ENCODE peak calls at places on chromosome 21, in five cellular contexts. I is PC-3, D is fibroblast of lung, O is GM23338, V is IMR-90. G is an unnamed sample. For H4K20me1 and H3K4me1, the result is how much of the 10 kb centered on the place peaks cover.

GRCh38 chr21:17611414-17612022 is 1.2 kb downstream of the BTG3 start:
- DNase-seq in I (peak), D (peak), O (peak), V (peak), G (peak)

GRCh38 chr21:46065215-46065992 is 32.5 kb upstream of the COL6A2 start:
- DNase-seq in I (peak), D (peak), O (no peak), V (peak), G (no peak)

GRCh38 chr21:24076179-24076578 is 1531.1 kb downstream of the MRPL39 start:
- DNase-seq in I (peak), D (peak), O (no peak), V (peak), G (no peak)

GRCh38 chr21:32476661-32477423 is 64.3 kb downstream of the EVA1C start:
- DNase-seq in I (no peak), D (no peak), O (no peak), V (no peak), G (no peak)

GRCh38 chr21:34845521-34846213 is 176.9 kb downstream of the CLIC6 start:
- DNase-seq in I (peak), D (peak), O (no peak), V (peak), G (no peak)

GRCh38 chr21:33345751-33346238 is 21.0 kb downstream of the IFNAR1 start:
- DNase-seq in I (no peak), D (no peak), O (no peak), V (no peak), G (no peak)

GRCh38 chr21:46551636-46552241 is 53.1 kb downstream of the S100B start:
- DNase-seq in I (no peak), D (no peak), O (peak), V (no peak), G (no peak)

GRCh38 chr21:15732290-15732995 is 2.7 kb downstream of the USP25 start:
- DNase-seq in I (peak), D (peak), O (no peak), V (peak), G (no peak)

GRCh38 chr21:46184625-46185555 is 631 bp upstream of the SPATC1L start:
- DNase-seq in I (peak), D (peak), O (peak), V (peak), G (peak)

GRCh38 chr21:27561116-27561515 is 594.2 kb upstream of the ADAMTS5 start:
- DNase-seq in I (no peak), D (no peak), O (no peak), V (no peak), G (no peak)

GRCh38 chr21:38088916-38089762 is 167.7 kb upstream of the KCNJ15 start:
- DNase-seq in I (no peak), D (no peak), O (no peak), V (no peak), G (no peak)

GRCh38 chr21:15252437-15252836 is 187.6 kb upstream of the NRIP1 start:
- DNase-seq in I (no peak), D (no peak), O (no peak), V (no peak), G (no peak)

GRCh38 chr21:31983120-31983519 is 110.3 kb downstream of the HUNK start:
- DNase-seq in I (no peak), D (no peak), O (peak), V (no peak), G (no peak)

GRCh38 chr21:29078884-29079765 is 5.7 kb upstream of the CCT8 start:
- DNase-seq in I (peak), D (no peak), O (no peak), V (no peak), G (no peak)

GRCh38 chr21:14956826-14957225 is 108.0 kb downstream of the NRIP1 start:
- DNase-seq in I (peak), D (no peak), O (no peak), V (peak), G (no peak)

GRCh38 chr21:34886554-34887385 is 162.3 kb downstream of the RUNX1 start:
- DNase-seq in I (peak), D (peak), O (peak), V (no peak), G (peak)

GRCh38 chr21:46661627-46662366 is 26.3 kb downstream of the PRMT2 start:
- DNase-seq in I (no peak), D (no peak), O (peak), V (no peak), G (no peak)

GRCh38 chr21:16841917-16842316 is 670.9 kb upstream of the CXADR start:
- DNase-seq in I (no peak), D (no peak), O (no peak), V (no peak), G (no peak)

GRCh38 chr21:34808569-34809204 is 139.9 kb downstream of the CLIC6 start:
- DNase-seq in I (no peak), D (peak), O (no peak), V (peak), G (no peak)

GRCh38 chr21:15289896-15290841 is 225.4 kb upstream of the NRIP1 start:
- DNase-seq in I (no peak), D (peak), O (peak), V (no peak), G (peak)

GRCh38 chr21:46346296-46347202 is 22.6 kb downstream of the PCNT start:
- DNase-seq in I (no peak), D (no peak), O (no peak), V (no peak), G (no peak)

GRCh38 chr21:37424987-37425386 is 58.4 kb downstream of the DYRK1A start:
- DNase-seq in I (no peak), D (no peak), O (no peak), V (no peak), G (no peak)

GRCh38 chr21:29237110-29238051 is 61.3 kb upstream of the BACH1 start:
- DNase-seq in I (no peak), D (no peak), O (no peak), V (no peak), G (peak)

GRCh38 chr21:33682992-33683627 is 40.8 kb downstream of the ITSN1 start:
- DNase-seq in I (peak), D (peak), O (no peak), V (peak), G (no peak)

GRCh38 chr21:17264182-17264581 is 248.7 kb upstream of the CXADR start:
- DNase-seq in I (no peak), D (no peak), O (no peak), V (no peak), G (no peak)

GRCh38 chr21:17813353-17813752 is 5.8 kb downstream of the C21orf91 start:
- DNase-seq in I (no peak), D (no peak), O (no peak), V (peak), G (no peak)

GRCh38 chr21:16372546-16372945 is 642.8 kb downstream of the USP25 start:
- DNase-seq in I (no peak), D (no peak), O (no peak), V (no peak), G (no peak)

GRCh38 chr21:16330340-16331319 is 600.8 kb downstream of the USP25 start:
- DNase-seq in I (peak), D (peak), O (peak), V (peak), G (peak)

GRCh38 chr21:34889287-34889536 is 159.9 kb downstream of the RUNX1 start:
- DNase-seq in I (peak), D (peak), O (peak), V (peak), G (no peak)

GRCh38 chr21:14866859-14867560 is 197.8 kb downstream of the NRIP1 start:
- DNase-seq in I (no peak), D (no peak), O (no peak), V (no peak), G (no peak)

GRCh38 chr21:21045538-21045937 is 47.3 kb downstream of the NCAM2 start:
- DNase-seq in I (no peak), D (peak), O (no peak), V (peak), G (no peak)

GRCh38 chr21:37467082-37467481 is 100.5 kb downstream of the DYRK1A start:
- DNase-seq in I (no peak), D (no peak), O (no peak), V (no peak), G (no peak)

GRCh38 chr21:14545906-14546480 is at the start of gene SAMSN1:
- DNase-seq in I (peak), D (no peak), O (no peak), V (no peak), G (no peak)

GRCh38 chr21:44028287-44028659 is 16.2 kb downstream of the TRAPPC10 start:
- DNase-seq in I (no peak), D (no peak), O (no peak), V (no peak), G (no peak)

GRCh38 chr21:44024895-44025353 is 12.8 kb downstream of the TRAPPC10 start:
- DNase-seq in I (no peak), D (peak), O (peak), V (peak), G (peak)

GRCh38 chr21:44024257-44024656 is 12.1 kb downstream of the TRAPPC10 start:
- DNase-seq in I (no peak), D (no peak), O (no peak), V (no peak), G (no peak)

GRCh38 chr21:44029460-44030087 is 17.5 kb downstream of the TRAPPC10 start:
- DNase-seq in I (no peak), D (no peak), O (no peak), V (no peak), G (no peak)

GRCh38 chr21:44027607-44028286 is 15.6 kb downstream of the TRAPPC10 start:
- DNase-seq in I (peak), D (no peak), O (no peak), V (no peak), G (no peak)
- H4K20me1 ChIP-seq in I (under half), D (under half), O (half or more), V (half or more), G (half or more)

GRCh38 chr21:44920694-44921604 is at the start of gene ITGB2:
- DNase-seq in I (no peak), D (no peak), O (peak), V (no peak), G (no peak)

GRCh38 chr21:44918581-44919033 is 2.1 kb downstream of the ITGB2 start:
- DNase-seq in I (no peak), D (no peak), O (peak), V (no peak), G (peak)

GRCh38 chr21:44918107-44918470 is 2.6 kb downstream of the ITGB2 start:
- DNase-seq in I (no peak), D (no peak), O (no peak), V (no peak), G (no peak)

GRCh38 chr21:44919913-44920693 is 596 bp downstream of the ITGB2 start:
- DNase-seq in I (no peak), D (no peak), O (peak), V (no peak), G (no peak)

DNA sequence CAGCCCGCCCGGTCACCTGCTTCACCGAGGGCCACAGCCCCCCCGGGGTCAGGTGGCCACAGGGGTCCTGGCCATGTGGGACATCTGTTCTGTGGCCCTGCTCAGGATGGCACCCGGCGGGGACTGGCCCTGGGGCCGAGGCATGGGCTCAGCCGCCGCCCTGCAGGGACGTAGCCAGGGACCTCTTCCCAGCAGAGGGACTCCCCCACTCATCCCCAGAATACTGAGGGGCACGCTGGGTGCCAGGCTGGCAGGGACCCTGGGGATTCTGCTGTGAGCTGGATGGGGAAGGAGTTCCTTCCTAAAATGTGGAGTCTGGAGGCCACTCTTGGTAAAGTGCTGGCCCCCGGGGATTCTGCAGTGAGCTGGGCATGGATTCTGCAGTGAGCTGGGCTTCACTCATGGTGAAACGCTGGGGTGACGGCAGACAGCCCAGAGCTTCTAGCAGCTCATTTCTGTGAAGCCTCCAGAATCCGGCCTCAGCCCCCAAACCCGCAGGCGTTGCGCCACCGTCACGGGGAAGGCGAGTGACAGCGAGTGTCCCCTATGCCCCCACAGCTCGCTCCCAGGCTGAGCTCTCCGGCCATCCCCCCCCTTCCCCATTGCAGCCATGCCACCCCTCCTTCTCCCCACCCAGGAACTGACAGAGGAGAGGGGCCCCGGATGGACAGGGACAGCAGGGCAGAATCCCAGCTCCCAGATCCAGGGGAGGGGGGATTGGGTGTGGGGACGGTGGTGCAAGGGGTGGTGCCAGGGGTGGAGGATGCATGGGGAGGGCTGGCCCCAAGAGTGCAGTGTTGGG is 1.4 kb downstream of the ITGB2 start:
- DNase-seq in I (no peak), D (no peak), O (no peak), V (no peak), G (no peak)
- H3K4me1 ChIP-seq in I (under half), D (under half), O (under half), V (under half), G (under half)

GRCh38 chr21:30518876-30519275 is 16.9 kb upstream of the KRTAP19-5 start:
- DNase-seq in I (peak), D (no peak), O (no peak), V (no peak), G (no peak)
- H4K20me1 ChIP-seq in I (under half), D (under half), O (under half), V (under half), G (under half)

GRCh38 chr21:41639766-41640165 is 127.1 kb downstream of the RIPK4 start:
- DNase-seq in I (no peak), D (no peak), O (no peak), V (no peak), G (no peak)
- H3K4me1 ChIP-seq in I (under half), D (under half), O (under half), V (under half), G (under half)

GRCh38 chr21:43718872-43719747 is at the start of gene PDXK:
- DNase-seq in I (peak), D (peak), O (peak), V (peak), G (peak)

GRCh38 chr21:43719748-43720538 is 1.0 kb downstream of the PDXK start:
- DNase-seq in I (no peak), D (no peak), O (no peak), V (no peak), G (peak)

GRCh38 chr21:43720539-43721224 is 1.8 kb downstream of the PDXK start:
- DNase-seq in I (no peak), D (no peak), O (no peak), V (no peak), G (no peak)

GRCh38 chr21:43721939-43722338 is 3.0 kb downstream of the PDXK start:
- DNase-seq in I (no peak), D (no peak), O (no peak), V (no peak), G (no peak)

DNA sequence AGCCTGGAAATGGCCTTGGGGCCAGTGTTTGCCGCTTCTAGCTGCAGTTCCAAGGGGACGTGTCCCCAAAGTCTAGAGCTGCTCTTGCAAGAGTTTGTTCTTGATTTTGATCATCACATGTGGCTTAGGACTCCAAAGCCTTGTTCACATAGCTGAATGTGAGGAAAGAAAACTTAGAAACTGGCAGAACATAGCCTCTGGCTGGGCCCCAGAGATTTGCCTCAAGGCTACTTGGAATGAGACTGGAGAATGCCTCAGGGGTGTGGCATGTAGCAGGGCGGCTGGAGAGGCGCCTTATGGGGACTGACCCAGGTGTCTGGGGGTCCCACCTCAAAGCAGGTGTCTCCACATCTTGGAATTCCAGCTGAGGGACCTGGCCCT is 2.3 kb downstream of the PDXK start:
- DNase-seq in I (no peak), D (no peak), O (no peak), V (no peak), G (no peak)
- H4K20me1 ChIP-seq in I (under half), D (under half), O (under half), V (under half), G (under half)

GRCh38 chr21:42554251-42554937 is 40.7 kb downstream of the SLC37A1 start:
- DNase-seq in I (no peak), D (no peak), O (peak), V (no peak), G (no peak)
- H3K4me1 ChIP-seq in I (under half), D (under half), O (under half), V (under half), G (under half)

GRCh38 chr21:44905016-44905724 is 15.5 kb downstream of the ITGB2 start:
- DNase-seq in I (no peak), D (no peak), O (no peak), V (no peak), G (no peak)
- H4K20me1 ChIP-seq in I (under half), D (under half), O (under half), V (under half), G (under half)

GRCh38 chr21:36126166-36126565 is 8.7 kb upstream of the CBR3 start:
- DNase-seq in I (peak), D (peak), O (no peak), V (peak), G (no peak)

GRCh38 chr21:36125513-36126121 is 9.3 kb upstream of the CBR3 start:
- DNase-seq in I (peak), D (peak), O (peak), V (peak), G (peak)

GRCh38 chr21:36126621-36127110 is 8.2 kb upstream of the CBR3 start:
- DNase-seq in I (no peak), D (no peak), O (no peak), V (no peak), G (no peak)

GRCh38 chr21:36127977-36128376 is 6.9 kb upstream of the CBR3 start:
- DNase-seq in I (no peak), D (no peak), O (no peak), V (no peak), G (no peak)

GRCh38 chr21:36127250-36127904 is 7.5 kb upstream of the CBR3 start:
- DNase-seq in I (no peak), D (no peak), O (no peak), V (no peak), G (no peak)
- H3K4me1 ChIP-seq in I (under half), D (under half), O (under half), V (under half), G (under half)

GRCh38 chr21:26136686-26137085 is 33.9 kb downstream of the APP start:
- DNase-seq in I (no peak), D (no peak), O (no peak), V (no peak), G (no peak)
- H4K20me1 ChIP-seq in I (under half), D (under half), O (under half), V (under half), G (half or more)

DNA sequence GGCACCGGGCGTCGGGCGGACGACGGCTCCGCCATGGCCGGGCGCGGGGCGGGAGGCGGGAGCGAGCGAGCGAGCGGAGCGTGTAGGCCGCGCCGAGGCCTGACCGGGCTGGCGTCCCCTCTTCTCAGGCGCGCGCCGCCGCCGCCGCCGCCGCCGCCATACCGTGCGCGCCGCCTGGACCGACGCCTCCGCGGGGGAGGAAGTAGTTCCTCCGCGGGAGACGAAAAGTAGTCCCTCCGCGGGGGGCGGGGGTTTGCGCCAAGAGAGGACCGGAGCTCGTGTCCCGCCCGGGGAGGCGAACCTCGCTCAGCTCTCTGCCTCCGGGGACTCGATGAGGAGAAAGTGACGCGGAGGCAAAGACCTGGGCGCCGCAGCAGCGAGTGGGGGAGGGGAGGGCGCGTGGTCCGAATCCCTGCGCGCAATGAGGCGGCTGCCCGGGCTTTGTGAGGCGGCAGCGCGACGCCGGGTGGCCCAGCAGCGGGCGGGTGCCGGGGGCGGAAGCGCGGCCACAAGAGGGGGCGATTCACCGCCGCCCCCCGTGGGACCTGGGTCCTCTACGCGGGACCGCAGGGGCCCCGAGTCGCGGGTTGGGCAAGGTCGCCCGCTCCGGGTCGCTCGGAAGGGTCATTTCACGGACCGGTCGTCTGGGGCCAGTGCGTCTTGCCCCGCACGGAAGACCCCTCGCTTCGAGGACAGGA is at the start of gene BRWD1:
- DNase-seq in I (peak), D (peak), O (peak), V (peak), G (peak)
- H3K4me1 ChIP-seq in I (under half), D (under half), O (under half), V (under half), G (under half)